ENCODE peak calls at places on chromosomes 12 and 14, in six cellular contexts. One of them, this sample, is unnamed.

GRCh38 chr14:25048170-25049126 is 1.5 kb downstream of the STXBP6 start:
- DNase-seq in choroid plexus epithelial cell: peak
- DNase-seq in prostate gland: peak
- DNase-seq in Peyer's patch: no peak
- DNase-seq in left ventricle myocardium inferior: peak
- DNase-seq in cardiac muscle cell: peak
- DNase-seq in this sample: no peak

GRCh38 chr14:95504135-95505029 is 12.1 kb downstream of the SYNE3 start:
- DNase-seq in choroid plexus epithelial cell: peak
- DNase-seq in prostate gland: no peak
- DNase-seq in Peyer's patch: no peak
- DNase-seq in left ventricle myocardium inferior: no peak
- DNase-seq in cardiac muscle cell: peak
- DNase-seq in this sample: peak

GRCh38 chr14:67694791-67695393 is 672 bp downstream of the RDH11 start:
- DNase-seq in choroid plexus epithelial cell: peak
- DNase-seq in prostate gland: peak
- DNase-seq in Peyer's patch: peak
- DNase-seq in left ventricle myocardium inferior: peak
- DNase-seq in cardiac muscle cell: peak
- DNase-seq in this sample: peak

GRCh38 chr14:94322648-94323570 is at the start of gene SERPINA6:
- DNase-seq in choroid plexus epithelial cell: peak
- DNase-seq in prostate gland: no peak
- DNase-seq in Peyer's patch: no peak
- DNase-seq in left ventricle myocardium inferior: no peak
- DNase-seq in cardiac muscle cell: peak
- DNase-seq in this sample: no peak

GRCh38 chr12:11836282-11836963 is 186.9 kb downstream of the ETV6 start:
- DNase-seq in choroid plexus epithelial cell: no peak
- DNase-seq in prostate gland: no peak
- DNase-seq in Peyer's patch: no peak
- DNase-seq in left ventricle myocardium inferior: no peak
- DNase-seq in cardiac muscle cell: no peak
- DNase-seq in this sample: no peak

GRCh38 chr12:55927588-55928502 is at the start of gene PYM1:
- DNase-seq in choroid plexus epithelial cell: peak
- DNase-seq in prostate gland: peak
- DNase-seq in Peyer's patch: peak
- DNase-seq in left ventricle myocardium inferior: peak
- DNase-seq in cardiac muscle cell: peak
- DNase-seq in this sample: no peak

GRCh38 chr12:10967409-10967808 is 19.3 kb downstream of the TAS2R50 start:
- DNase-seq in choroid plexus epithelial cell: peak
- DNase-seq in prostate gland: no peak
- DNase-seq in Peyer's patch: no peak
- DNase-seq in left ventricle myocardium inferior: no peak
- DNase-seq in cardiac muscle cell: peak
- DNase-seq in this sample: no peak

GRCh38 chr12:87678453-87678852 is 350.7 kb downstream of the C12orf50 start:
- DNase-seq in choroid plexus epithelial cell: peak
- DNase-seq in prostate gland: no peak
- DNase-seq in Peyer's patch: no peak
- DNase-seq in left ventricle myocardium inferior: no peak
- DNase-seq in cardiac muscle cell: peak
- DNase-seq in this sample: no peak

GRCh38 chr12:52041695-52042123 is 9.5 kb upstream of the NR4A1 start:
- DNase-seq in choroid plexus epithelial cell: peak
- DNase-seq in prostate gland: no peak
- DNase-seq in Peyer's patch: no peak
- DNase-seq in left ventricle myocardium inferior: peak
- DNase-seq in cardiac muscle cell: peak
- DNase-seq in this sample: no peak

GRCh38 chr14:104597576-104597975 is 7.0 kb downstream of the TMEM179 start:
- DNase-seq in choroid plexus epithelial cell: no peak
- DNase-seq in prostate gland: no peak
- DNase-seq in Peyer's patch: no peak
- DNase-seq in left ventricle myocardium inferior: peak
- DNase-seq in cardiac muscle cell: no peak
- DNase-seq in this sample: no peak

GRCh38 chr14:54671537-54671936 is 104.6 kb downstream of the SAMD4A start:
- DNase-seq in choroid plexus epithelial cell: no peak
- DNase-seq in prostate gland: no peak
- DNase-seq in Peyer's patch: no peak
- DNase-seq in left ventricle myocardium inferior: peak
- DNase-seq in cardiac muscle cell: no peak
- DNase-seq in this sample: no peak

GRCh38 chr14:76772300-76773187 is 11.3 kb downstream of the VASH1 start:
- DNase-seq in choroid plexus epithelial cell: peak
- DNase-seq in prostate gland: no peak
- DNase-seq in Peyer's patch: no peak
- DNase-seq in left ventricle myocardium inferior: peak
- DNase-seq in cardiac muscle cell: peak
- DNase-seq in this sample: no peak

GRCh38 chr14:103699901-103700752 is 15.1 kb downstream of the XRCC3 start:
- DNase-seq in choroid plexus epithelial cell: no peak
- DNase-seq in prostate gland: no peak
- DNase-seq in Peyer's patch: peak
- DNase-seq in left ventricle myocardium inferior: peak
- DNase-seq in cardiac muscle cell: no peak
- DNase-seq in this sample: no peak

GRCh38 chr14:92702441-92702918 is 45.9 kb downstream of the LGMN start:
- DNase-seq in choroid plexus epithelial cell: no peak
- DNase-seq in prostate gland: no peak
- DNase-seq in Peyer's patch: no peak
- DNase-seq in left ventricle myocardium inferior: no peak
- DNase-seq in cardiac muscle cell: no peak
- DNase-seq in this sample: no peak

GRCh38 chr12:52212701-52213540 is 20.1 kb upstream of the KRT7 start:
- DNase-seq in choroid plexus epithelial cell: no peak
- DNase-seq in prostate gland: no peak
- DNase-seq in Peyer's patch: peak
- DNase-seq in left ventricle myocardium inferior: no peak
- DNase-seq in cardiac muscle cell: no peak
- DNase-seq in this sample: no peak

GRCh38 chr14:96876747-96877146 is 79.6 kb downstream of the VRK1 start:
- DNase-seq in choroid plexus epithelial cell: no peak
- DNase-seq in prostate gland: no peak
- DNase-seq in Peyer's patch: no peak
- DNase-seq in left ventricle myocardium inferior: no peak
- DNase-seq in cardiac muscle cell: no peak
- DNase-seq in this sample: no peak

GRCh38 chr12:69676257-69677012 is 22.7 kb downstream of the BEST3 start:
- DNase-seq in choroid plexus epithelial cell: peak
- DNase-seq in prostate gland: no peak
- DNase-seq in Peyer's patch: no peak
- DNase-seq in left ventricle myocardium inferior: no peak
- DNase-seq in cardiac muscle cell: no peak
- DNase-seq in this sample: no peak

GRCh38 chr12:130863298-130863697 is 8.6 kb upstream of the RAN start:
- DNase-seq in choroid plexus epithelial cell: no peak
- DNase-seq in prostate gland: no peak
- DNase-seq in Peyer's patch: no peak
- DNase-seq in left ventricle myocardium inferior: no peak
- DNase-seq in cardiac muscle cell: no peak
- DNase-seq in this sample: no peak

GRCh38 chr12:122227341-122227740 is 1.5 kb upstream of the DIABLO start:
- DNase-seq in choroid plexus epithelial cell: no peak
- DNase-seq in prostate gland: no peak
- DNase-seq in Peyer's patch: no peak
- DNase-seq in left ventricle myocardium inferior: no peak
- DNase-seq in cardiac muscle cell: no peak
- DNase-seq in this sample: no peak

GRCh38 chr14:26531894-26532293 is 65.9 kb downstream of the NOVA1 start:
- DNase-seq in choroid plexus epithelial cell: peak
- DNase-seq in prostate gland: no peak
- DNase-seq in Peyer's patch: no peak
- DNase-seq in left ventricle myocardium inferior: no peak
- DNase-seq in cardiac muscle cell: peak
- DNase-seq in this sample: no peak

GRCh38 chr12:42161529-42161928 is 16.9 kb upstream of the GXYLT1 start:
- DNase-seq in choroid plexus epithelial cell: no peak
- DNase-seq in prostate gland: no peak
- DNase-seq in Peyer's patch: no peak
- DNase-seq in left ventricle myocardium inferior: no peak
- DNase-seq in cardiac muscle cell: no peak
- DNase-seq in this sample: no peak

GRCh38 chr14:21093769-21094681 is 4.4 kb downstream of the ZNF219 start:
- DNase-seq in choroid plexus epithelial cell: no peak
- DNase-seq in prostate gland: no peak
- DNase-seq in Peyer's patch: no peak
- DNase-seq in left ventricle myocardium inferior: no peak
- DNase-seq in cardiac muscle cell: peak
- DNase-seq in this sample: no peak

GRCh38 chr14:73740921-73741326 is 26.7 kb upstream of the PNMA1 start:
- DNase-seq in choroid plexus epithelial cell: peak
- DNase-seq in prostate gland: peak
- DNase-seq in Peyer's patch: peak
- DNase-seq in left ventricle myocardium inferior: peak
- DNase-seq in cardiac muscle cell: peak
- DNase-seq in this sample: no peak

GRCh38 chr12:49921936-49922335 is 18.2 kb upstream of the FAIM2 start:
- DNase-seq in choroid plexus epithelial cell: no peak
- DNase-seq in prostate gland: no peak
- DNase-seq in Peyer's patch: no peak
- DNase-seq in left ventricle myocardium inferior: no peak
- DNase-seq in cardiac muscle cell: no peak
- DNase-seq in this sample: no peak

GRCh38 chr14:95679995-95680735 is 6.1 kb upstream of the TCL1B start:
- DNase-seq in choroid plexus epithelial cell: no peak
- DNase-seq in prostate gland: no peak
- DNase-seq in Peyer's patch: no peak
- DNase-seq in left ventricle myocardium inferior: no peak
- DNase-seq in cardiac muscle cell: no peak
- DNase-seq in this sample: no peak

GRCh38 chr14:45698462-45699134 is 445.6 kb upstream of the MIS18BP1 start:
- DNase-seq in choroid plexus epithelial cell: peak
- DNase-seq in prostate gland: peak
- DNase-seq in Peyer's patch: no peak
- DNase-seq in left ventricle myocardium inferior: no peak
- DNase-seq in cardiac muscle cell: no peak
- DNase-seq in this sample: no peak

GRCh38 chr14:85617799-85618198 is 87.9 kb downstream of the FLRT2 start:
- DNase-seq in choroid plexus epithelial cell: no peak
- DNase-seq in prostate gland: no peak
- DNase-seq in Peyer's patch: no peak
- DNase-seq in left ventricle myocardium inferior: no peak
- DNase-seq in cardiac muscle cell: no peak
- DNase-seq in this sample: no peak

GRCh38 chr12:50636505-50636904 is 127.4 kb upstream of the ATF1 start:
- DNase-seq in choroid plexus epithelial cell: no peak
- DNase-seq in prostate gland: no peak
- DNase-seq in Peyer's patch: no peak
- DNase-seq in left ventricle myocardium inferior: no peak
- DNase-seq in cardiac muscle cell: no peak
- DNase-seq in this sample: no peak

GRCh38 chr12:1517007-1517406 is 77.4 kb downstream of the FBXL14 start:
- DNase-seq in choroid plexus epithelial cell: peak
- DNase-seq in prostate gland: no peak
- DNase-seq in Peyer's patch: no peak
- DNase-seq in left ventricle myocardium inferior: no peak
- DNase-seq in cardiac muscle cell: peak
- DNase-seq in this sample: peak
- TF ChIP-seq CTCF in choroid plexus epithelial cell: peak
- TF ChIP-seq CTCF in prostate gland: no peak
- TF ChIP-seq CTCF in Peyer's patch: no peak
- TF ChIP-seq CTCF in left ventricle myocardium inferior: peak
- TF ChIP-seq CTCF in cardiac muscle cell: peak
- TF ChIP-seq CTCF in this sample: peak

GRCh38 chr12:90456248-90456647 is 498.7 kb downstream of the CCER1 start:
- DNase-seq in choroid plexus epithelial cell: no peak
- DNase-seq in prostate gland: no peak
- DNase-seq in Peyer's patch: no peak
- DNase-seq in left ventricle myocardium inferior: no peak
- DNase-seq in cardiac muscle cell: no peak
- DNase-seq in this sample: no peak
- H3K4me3 ChIP-seq in choroid plexus epithelial cell: no peak
- H3K4me3 ChIP-seq in prostate gland: no peak
- H3K4me3 ChIP-seq in Peyer's patch: no peak
- H3K4me3 ChIP-seq in left ventricle myocardium inferior: no peak
- H3K4me3 ChIP-seq in cardiac muscle cell: no peak
- H3K4me3 ChIP-seq in this sample: no peak

DNA sequence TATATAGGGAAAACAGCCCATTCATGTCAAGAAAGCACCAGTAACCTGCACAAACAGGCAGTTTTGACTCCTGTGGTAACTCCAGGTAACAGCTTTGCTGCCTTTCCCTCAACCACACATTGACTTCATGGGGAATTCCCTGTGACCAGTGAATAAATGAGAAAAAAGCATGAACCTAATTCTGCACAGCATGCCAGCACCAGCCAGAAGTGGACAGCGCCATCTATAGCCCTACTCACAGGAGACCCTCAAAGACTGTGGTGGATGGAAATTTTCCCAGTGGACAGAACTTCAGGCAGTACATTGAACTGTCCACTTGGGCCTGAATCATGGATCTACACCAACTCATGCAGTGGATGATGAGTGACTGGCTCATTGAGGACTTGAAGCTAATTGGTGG is 152.1 kb downstream of the SLC8A3 start:
- DNase-seq in choroid plexus epithelial cell: peak
- DNase-seq in prostate gland: no peak
- DNase-seq in Peyer's patch: no peak
- DNase-seq in left ventricle myocardium inferior: no peak
- DNase-seq in cardiac muscle cell: no peak
- DNase-seq in this sample: no peak
- TF ChIP-seq CTCF in choroid plexus epithelial cell: peak
- TF ChIP-seq CTCF in prostate gland: no peak
- TF ChIP-seq CTCF in Peyer's patch: no peak
- TF ChIP-seq CTCF in left ventricle myocardium inferior: no peak
- TF ChIP-seq CTCF in cardiac muscle cell: no peak
- TF ChIP-seq CTCF in this sample: no peak

DNA sequence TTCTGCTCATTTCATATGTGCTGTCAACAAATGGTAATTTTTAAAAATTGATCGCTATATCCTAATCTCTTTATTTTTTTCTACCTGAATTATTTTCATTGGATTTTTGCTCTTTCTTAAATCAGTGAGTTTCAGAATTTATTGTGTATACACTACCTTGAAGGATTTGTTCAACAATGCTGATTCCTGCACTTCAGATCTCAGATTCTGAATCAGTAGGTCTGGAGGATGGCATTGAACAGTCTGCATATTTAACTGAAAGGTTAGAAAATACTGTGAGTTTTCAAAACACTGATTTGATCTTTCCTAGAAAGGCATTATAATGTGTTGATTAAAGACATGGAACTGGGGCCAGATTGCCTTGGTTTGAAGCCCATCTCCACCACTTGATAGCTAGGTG is 1.6 kb downstream of the G2E3 start:
- DNase-seq in choroid plexus epithelial cell: no peak
- DNase-seq in prostate gland: no peak
- DNase-seq in Peyer's patch: no peak
- DNase-seq in left ventricle myocardium inferior: no peak
- DNase-seq in cardiac muscle cell: no peak
- DNase-seq in this sample: no peak
- H3K4me3 ChIP-seq in choroid plexus epithelial cell: peak
- H3K4me3 ChIP-seq in prostate gland: no peak
- H3K4me3 ChIP-seq in Peyer's patch: no peak
- H3K4me3 ChIP-seq in left ventricle myocardium inferior: no peak
- H3K4me3 ChIP-seq in cardiac muscle cell: peak
- H3K4me3 ChIP-seq in this sample: peak

This sample was measured in AG04449.